ENCODE peak calls at places on chromosomes 5 and 9, in eight cellular contexts. P is kidney tubule cell; A is aorta; M is NCI-H2081; X is stimulated activated CD4-positive, alpha-beta T cell treated with anti-CD3 and anti-CD28 coated beads, Interleukin-2, amount 100 ng/mL, for 24 hours; R is activated CD8-positive, alpha-beta T cell treated with anti-CD3 and anti-CD28 coated beads for 36 hours; U is stimulated activated CD8-positive, alpha-beta memory T cell treated with anti-CD3 and anti-CD28 coated beads, Interleukin-15, amount 100 ng/mL, for 1 hour; L is H4. Z is an unnamed sample.

GRCh38 chr5:145859897-145860296 is 12.9 kb downstream of the GRXCR2 start:
- DNase-seq in A (no peak), M (no peak), R (no peak), L (no peak), X (no peak), U (no peak), P (no peak), Z (no peak)

GRCh38 chr9:114735732-114736131 is 53.7 kb upstream of the TEX48 start:
- DNase-seq in R (no peak), P (no peak), L (no peak), A (no peak), X (no peak), U (no peak), M (no peak), Z (no peak)

GRCh38 chr5:124652514-124652819 is 94.0 kb downstream of the ZNF608 start:
- DNase-seq in P (no peak), R (no peak), X (no peak), A (no peak), M (no peak), L (peak), U (no peak), Z (no peak)

GRCh38 chr9:107361816-107362215 is 78.7 kb downstream of the RAD23B start:
- DNase-seq in A (no peak), R (peak), U (no peak), X (no peak), L (no peak), P (peak), M (no peak), Z (no peak)

GRCh38 chr5:178826216-178826615 is 33.5 kb upstream of the ZNF354B start:
- DNase-seq in L (no peak), U (no peak), M (no peak), P (no peak), X (no peak), R (no peak), A (no peak), Z (no peak)

GRCh38 chr9:125632321-125633115 is 74.5 kb downstream of the MAPKAP1 start:
- DNase-seq in U (no peak), L (no peak), A (no peak), R (peak), M (no peak), X (peak), P (peak), Z (no peak)

GRCh38 chr9:98786750-98787510 is 9.4 kb downstream of the ANKS6 start:
- DNase-seq in R (no peak), L (no peak), A (no peak), X (no peak), U (no peak), P (no peak), M (no peak), Z (no peak)

GRCh38 chr9:135591491-135592330 is 30.2 kb downstream of the PAEP start:
- DNase-seq in R (no peak), X (no peak), P (no peak), L (no peak), U (no peak), A (peak), M (no peak), Z (no peak)

GRCh38 chr9:72309366-72310133 is 55.5 kb downstream of the ZFAND5 start:
- DNase-seq in R (no peak), M (no peak), U (no peak), L (no peak), P (peak), X (no peak), A (no peak), Z (no peak)

GRCh38 chr5:160751297-160751696 is 100.7 kb downstream of the ATP10B start:
- DNase-seq in L (no peak), A (no peak), R (no peak), X (no peak), P (no peak), M (no peak), U (no peak), Z (no peak)

GRCh38 chr9:122122468-122122867 is 29.4 kb upstream of the TTLL11 start:
- DNase-seq in U (no peak), M (no peak), A (no peak), X (no peak), P (no peak), R (no peak), L (no peak), Z (no peak)

GRCh38 chr5:35672995-35673394 is 55.3 kb downstream of the SPEF2 start:
- DNase-seq in L (no peak), U (no peak), P (no peak), A (no peak), X (no peak), R (peak), M (no peak), Z (no peak)

GRCh38 chr5:82406200-82406773 is 128.1 kb upstream of the RPS23 start:
- DNase-seq in A (no peak), M (no peak), X (no peak), P (peak), L (peak), R (no peak), U (no peak), Z (no peak)

GRCh38 chr5:14407746-14408175 is 173.8 kb upstream of the OTULINL start:
- DNase-seq in L (no peak), R (no peak), M (no peak), X (no peak), P (peak), A (no peak), U (no peak), Z (no peak)

GRCh38 chr5:1409386-1410110 is 35.7 kb downstream of the SLC6A3 start:
- DNase-seq in X (peak), A (peak), R (peak), L (no peak), U (no peak), M (no peak), P (no peak), Z (no peak)

Z was measured in suprapubic skin.